ENCODE peak calls at places on chromosomes 16 and 17, in six cellular contexts. E is Caco-2, Z is breast epithelium, Y is sigmoid colon, R is mammary epithelial cell, H is adrenal gland. T is an unnamed sample. For H3K4me1, the result is how much of the 10 kb centered on the place peaks cover.

GRCh38 chr16:70529051-70529777 is 5.6 kb downstream of the SF3B3 start:
- DNase-seq in Z (no peak), R (peak), E (peak), H (no peak), Y (no peak), T (no peak)

GRCh38 chr17:32461853-32462617 is 17.7 kb downstream of the PSMD11 start:
- DNase-seq in Y (no peak), R (peak), H (peak), E (peak), Z (no peak), T (peak)

GRCh38 chr17:30433514-30433913 is 43.7 kb upstream of the GOSR1 start:
- DNase-seq in H (no peak), Y (no peak), E (no peak), Z (no peak), R (peak), T (no peak)

GRCh38 chr17:7355053-7355452 is at the start of gene TMEM95:
- DNase-seq in R (peak), H (no peak), Z (no peak), Y (peak), E (no peak), T (no peak)

GRCh38 chr17:57987582-57988300 is at the start of gene VEZF1:
- DNase-seq in Z (peak), R (peak), Y (peak), E (peak), H (peak), T (peak)

GRCh38 chr17:1907818-1908698 is 78.3 kb downstream of the RPA1 start:
- DNase-seq in R (no peak), E (no peak), Y (no peak), H (no peak), Z (no peak), T (peak)

GRCh38 chr16:81487301-81487720 is 42.7 kb downstream of the CMIP start:
- DNase-seq in Z (no peak), H (no peak), E (no peak), Y (no peak), R (no peak), T (no peak)

GRCh38 chr16:68416057-68417046 is 32.0 kb downstream of the SMPD3 start:
- DNase-seq in Z (peak), E (no peak), H (no peak), R (no peak), Y (no peak), T (no peak)

GRCh38 chr16:63312343-63312742 is 1276.1 kb upstream of the CDH8 start:
- DNase-seq in R (no peak), H (no peak), Z (no peak), Y (no peak), E (no peak), T (no peak)

GRCh38 chr17:64635647-64636305 is 26.3 kb downstream of the SMURF2 start:
- DNase-seq in Z (no peak), Y (no peak), E (no peak), R (peak), H (no peak), T (no peak)

GRCh38 chr16:3553138-3553923 is 23.9 kb downstream of the NLRC3 start:
- DNase-seq in Z (no peak), H (no peak), E (no peak), Y (no peak), R (no peak), T (no peak)

GRCh38 chr17:34720760-34721159 is 141.4 kb downstream of the TMEM132E start:
- DNase-seq in Z (no peak), E (no peak), R (peak), Y (no peak), H (no peak), T (no peak)

GRCh38 chr16:82699262-82699661 is 72.5 kb downstream of the CDH13 start:
- DNase-seq in Z (no peak), E (no peak), Y (no peak), H (no peak), R (no peak), T (no peak)

GRCh38 chr16:79089735-79090284 is 510.7 kb downstream of the MAF start:
- DNase-seq in Z (no peak), E (no peak), R (no peak), Y (no peak), H (peak), T (no peak)

GRCh38 chr16:31395647-31396046 is 2.5 kb downstream of the ITGAD start:
- DNase-seq in Z (no peak), R (no peak), Y (peak), E (no peak), H (peak), T (no peak)

GRCh38 chr16:30997000-30997886 is 12.2 kb downstream of the HSD3B7 start:
- DNase-seq in Z (peak), Y (peak), R (peak), H (peak), E (peak), T (peak)

GRCh38 chr17:58734811-58735210 is 20.8 kb upstream of the PPM1E start:
- DNase-seq in Y (no peak), H (no peak), R (no peak), E (no peak), Z (no peak), T (no peak)

GRCh38 chr16:19853973-19854876 is 30.4 kb downstream of the GPRC5B start:
- DNase-seq in R (no peak), H (no peak), E (no peak), Y (no peak), Z (no peak), T (no peak)

GRCh38 chr16:19851476-19851875 is 33.2 kb downstream of the GPRC5B start:
- DNase-seq in Y (peak), H (peak), Z (no peak), E (no peak), R (no peak), T (no peak)

GRCh38 chr16:19846421-19846820 is 38.2 kb downstream of the GPRC5B start:
- DNase-seq in Z (no peak), E (no peak), H (no peak), R (no peak), Y (no peak), T (no peak)

GRCh38 chr16:19853132-19853972 is 31.3 kb downstream of the GPRC5B start:
- DNase-seq in Y (no peak), Z (no peak), R (no peak), H (no peak), E (no peak), T (no peak)

GRCh38 chr16:19850131-19850817 is 34.4 kb downstream of the GPRC5B start:
- DNase-seq in E (no peak), H (no peak), Y (peak), R (no peak), Z (no peak), T (no peak)
- H3K4me3 ChIP-seq in E (no peak), H (no peak), Y (no peak), R (no peak), Z (no peak), T (no peak)

GRCh38 chr17:37885136-37885535 is 39.1 kb upstream of the TBC1D3K start:
- DNase-seq in Z (no peak), H (no peak), Y (no peak), E (no peak), R (no peak), T (no peak)

GRCh38 chr17:37884516-37884915 is 39.7 kb upstream of the TBC1D3K start:
- DNase-seq in H (no peak), Z (no peak), Y (no peak), E (no peak), R (no peak), T (no peak)

DNA sequence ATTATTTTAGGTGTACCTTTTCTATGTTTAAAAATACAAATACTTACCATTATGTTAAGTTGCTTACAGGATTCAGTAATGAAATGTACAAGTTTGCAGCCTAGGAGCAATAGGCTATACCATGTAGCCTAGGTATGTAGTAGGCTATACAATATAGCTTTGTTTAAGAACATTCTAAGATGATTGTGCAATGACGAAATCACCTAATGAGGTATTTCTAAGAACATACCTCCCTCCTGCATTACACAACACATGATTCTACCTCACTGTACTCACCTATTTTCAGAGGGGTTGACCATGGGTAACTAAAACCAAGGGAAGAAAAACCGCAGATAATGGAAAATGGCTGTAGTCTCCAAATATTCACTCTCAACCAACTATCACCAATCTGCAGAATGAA is 35.3 kb upstream of the TBC1D3K start:
- DNase-seq in Z (no peak), Y (no peak), H (no peak), E (peak), R (peak), T (no peak)
- H3K4me1 ChIP-seq in Z (under half), Y (under half), H (under half), E (under half), R (under half), T (under half)

DNA sequence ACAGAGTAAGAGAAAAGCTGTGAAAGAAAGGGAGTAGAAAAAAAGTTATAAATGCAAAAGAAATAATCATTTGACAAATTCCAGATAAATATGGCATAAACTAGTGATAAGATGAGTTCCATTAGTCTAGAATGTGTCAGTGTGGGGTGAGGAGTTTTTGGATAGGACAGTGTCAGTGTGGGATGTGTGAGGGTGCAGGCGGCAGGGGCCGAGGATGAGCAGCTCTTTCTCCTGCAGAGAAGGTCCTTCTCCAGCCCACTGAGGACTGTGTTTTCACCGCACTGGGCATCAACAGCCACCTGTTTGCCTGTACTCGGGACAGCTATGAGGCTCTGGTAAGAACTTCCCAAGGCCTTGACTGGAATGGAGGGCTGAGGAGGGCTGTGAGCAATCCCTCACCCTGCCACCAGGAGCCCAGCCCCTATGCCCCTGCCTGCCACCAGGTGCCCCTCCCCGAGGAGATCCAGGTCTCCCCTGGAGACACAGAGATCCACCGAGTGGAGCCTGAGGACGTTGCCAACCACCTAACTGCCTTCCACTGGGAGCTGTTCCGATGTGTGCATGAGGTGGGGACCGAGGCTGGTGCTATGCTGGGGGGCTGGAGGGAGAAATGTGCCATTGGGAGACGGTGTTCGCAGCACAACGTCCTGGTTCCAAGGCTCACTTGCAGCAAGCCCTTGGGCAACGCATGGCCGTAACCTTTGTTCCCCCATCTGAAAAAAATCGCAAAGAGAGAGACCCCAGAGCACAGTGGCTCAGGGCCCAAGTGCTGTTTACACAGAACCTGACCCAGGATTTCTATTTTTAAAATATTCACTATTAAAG is 13.1 kb downstream of the RAPGEFL1 start:
- DNase-seq in E (peak), Z (no peak), R (no peak), H (no peak), Y (no peak), T (peak)
- H3K4me3 ChIP-seq in E (no peak), Z (peak), R (no peak), H (peak), Y (peak), T (no peak)

GRCh38 chr17:78724999-78725398 is 57.1 kb downstream of the CYTH1 start:
- DNase-seq in Z (no peak), Y (no peak), R (no peak), H (no peak), E (no peak), T (no peak)

GRCh38 chr17:78723957-78724356 is 58.1 kb downstream of the CYTH1 start:
- DNase-seq in R (no peak), H (no peak), Z (no peak), Y (no peak), E (no peak), T (no peak)

GRCh38 chr17:78725448-78726021 is 56.5 kb downstream of the CYTH1 start:
- DNase-seq in Z (no peak), Y (no peak), H (no peak), E (no peak), R (no peak), T (peak)

GRCh38 chr17:78723001-78723796 is 58.9 kb downstream of the CYTH1 start:
- DNase-seq in R (no peak), Y (peak), Z (no peak), E (no peak), H (peak), T (no peak)

DNA sequence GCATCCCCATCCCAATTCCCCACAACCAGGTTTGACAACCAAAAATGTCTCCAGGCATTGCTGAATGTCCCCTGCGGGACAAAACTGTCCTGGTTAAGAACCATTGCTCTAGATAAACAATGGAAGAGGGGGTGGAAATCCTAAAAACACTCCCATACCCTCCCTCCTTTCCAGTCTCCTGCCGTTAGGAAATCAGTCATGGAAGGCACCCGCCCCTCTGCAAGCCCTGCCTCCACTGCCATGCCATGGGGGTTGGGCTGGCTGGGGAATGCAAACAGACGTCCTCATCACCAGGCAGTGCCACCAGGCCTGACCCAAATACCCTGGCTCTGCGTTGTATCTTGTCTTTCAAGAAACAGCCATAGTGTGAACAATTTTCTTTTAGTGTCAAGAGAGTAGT is 57.5 kb downstream of the CYTH1 start:
- DNase-seq in H (peak), E (no peak), Y (no peak), R (no peak), Z (peak), T (no peak)
- H3K4me1 ChIP-seq in H (under half), E (under half), Y (under half), R (under half), Z (under half), T (half or more)

GRCh38 chr16:85944572-85945423 is 45.8 kb downstream of the IRF8 start:
- DNase-seq in H (no peak), Z (no peak), Y (no peak), R (no peak), E (no peak), T (no peak)
- H3K4me3 ChIP-seq in H (no peak), Z (no peak), Y (no peak), R (no peak), E (no peak), T (no peak)

DNA sequence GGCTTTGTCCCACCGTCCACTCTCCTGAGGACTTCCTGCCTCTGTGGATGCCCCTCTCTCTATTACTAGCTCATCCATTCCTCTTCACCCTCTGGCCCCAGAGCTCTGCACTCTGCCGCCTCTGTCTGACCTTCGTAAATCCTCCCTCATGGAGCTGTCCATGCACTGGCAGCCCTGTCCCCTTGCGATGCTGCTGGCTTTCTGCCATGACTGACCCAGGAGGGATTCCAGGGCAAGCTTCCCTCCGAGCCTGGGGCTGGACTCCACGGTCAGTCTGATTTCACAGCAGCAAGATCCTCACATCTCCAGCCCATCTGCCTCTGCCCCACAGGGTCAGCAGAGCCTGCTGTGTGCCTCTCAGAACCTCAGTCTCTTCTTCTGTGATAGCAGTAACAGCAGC is 4.7 kb downstream of the CBFA2T3 start:
- DNase-seq in H (no peak), E (no peak), Z (no peak), R (no peak), Y (no peak), T (no peak)
- H3K4me1 ChIP-seq in H (under half), E (under half), Z (under half), R (under half), Y (under half), T (under half)